ENCODE peak calls at places on chromosomes 7 and 10, in five cellular contexts. F, G, T, K and S are unnamed samples.

GRCh38 chr7:133452611-133453010 is 199.7 kb downstream of the EXOC4 start:
- DNase-seq in F (no peak), T (no peak), G (no peak), K (peak; percentile 11), S (no peak)

GRCh38 chr7:128362670-128363069 is 1.2 kb upstream of the PRRT4 start:
- DNase-seq in T (no peak), F (no peak), K (peak; percentile 66), G (no peak), S (no peak)

GRCh38 chr7:130734525-130735272 is 692 bp upstream of the KLF14 start:
- DNase-seq in F (no peak), T (no peak), G (no peak), K (peak; percentile 13), S (no peak)

GRCh38 chr10:122636953-122637352 is 62.7 kb downstream of the C10orf120 start:
- DNase-seq in K (no peak), T (no peak), G (no peak), F (no peak), S (no peak)

GRCh38 chr10:121526040-121526790 is 72.0 kb downstream of the FGFR2 start:
- DNase-seq in T (no peak), K (no peak), F (no peak), G (no peak), S (no peak)

GRCh38 chr7:47370461-47371042 is 211.4 kb downstream of the TNS3 start:
- DNase-seq in G (no peak), K (no peak), T (no peak), F (no peak), S (no peak)

GRCh38 chr10:76432274-76433012 is 1001.0 kb downstream of the LRMDA start:
- DNase-seq in G (no peak), T (no peak), K (peak; percentile 89), F (no peak), S (no peak)

GRCh38 chr7:88500146-88500545 is 193.5 kb upstream of the STEAP4 start:
- DNase-seq in K (peak; percentile 32), G (no peak), F (no peak), T (no peak), S (no peak)

GRCh38 chr7:22671177-22671879 is 55.7 kb upstream of the IL6 start:
- DNase-seq in G (no peak), F (no peak), K (peak; percentile 51), T (no peak), S (no peak)

GRCh38 chr10:299512-299911 is 164.3 kb downstream of the ZMYND11 start:
- DNase-seq in G (no peak), K (no peak), T (no peak), F (no peak), S (no peak)

GRCh38 chr7:42099837-42100508 is 137.0 kb downstream of the GLI3 start:
- DNase-seq in T (no peak), F (no peak), K (peak; percentile 61), G (no peak), S (no peak)

GRCh38 chr10:72062341-72062740 is 26.0 kb downstream of the SPOCK2 start:
- DNase-seq in K (no peak), F (no peak), G (no peak), T (no peak), S (no peak)

GRCh38 chr7:12607134-12607533 is 36.6 kb downstream of the SCIN start:
- DNase-seq in F (no peak), G (no peak), K (no peak), T (no peak), S (no peak)

GRCh38 chr7:65978891-65979582 is 3.0 kb downstream of the GUSB start:
- DNase-seq in F (no peak), K (no peak), G (no peak), T (no peak), S (no peak)

GRCh38 chr7:79806161-79806734 is 328.4 kb upstream of the GNAI1 start:
- DNase-seq in T (no peak), F (no peak), G (no peak), K (peak; percentile 46), S (no peak)

GRCh38 chr10:116289652-116290051 is 16.6 kb upstream of the GFRA1 start:
- DNase-seq in K (no peak), T (no peak), F (no peak), G (no peak), S (no peak)

GRCh38 chr10:110610308-110610774 is 33.8 kb upstream of the RBM20 start:
- DNase-seq in G (peak; percentile 49), F (peak; percentile 58), T (peak; percentile 38), K (peak; percentile 49), S (no peak)

GRCh38 chr10:7333995-7334964 is 76.6 kb downstream of the SFMBT2 start:
- DNase-seq in G (no peak), K (peak; percentile 32), F (no peak), T (no peak), S (no peak)

GRCh38 chr10:79454259-79454658 is 8.8 kb upstream of the ZCCHC24 start:
- DNase-seq in T (no peak), G (no peak), F (no peak), K (peak; percentile 93), S (no peak)

GRCh38 chr10:125084191-125085186 is 75.9 kb downstream of the CTBP2 start:
- DNase-seq in T (no peak), K (peak; percentile 91), G (no peak), F (no peak), S (no peak)

GRCh38 chr7:98867271-98867701 is 2.5 kb downstream of the TMEM130 start:
- DNase-seq in G (no peak), T (no peak), K (no peak), F (no peak), S (no peak)

GRCh38 chr7:140719711-140720110 is 23.2 kb downstream of the NDUFB2 start:
- DNase-seq in F (no peak), G (no peak), T (no peak), K (peak; percentile 32), S (no peak)

GRCh38 chr10:98956576-98957260 is 278.9 kb downstream of the HPSE2 start:
- DNase-seq in G (no peak), K (peak; percentile 66), T (no peak), F (no peak), S (no peak)

GRCh38 chr7:114922151-114922651 is 307 bp downstream of the MDFIC start:
- DNase-seq in K (peak; percentile 61), G (peak; percentile 54), F (peak; percentile 65), T (peak; percentile 47), S (no peak)

GRCh38 chr10:72756674-72757385 is 64.9 kb downstream of the MCU start:
- DNase-seq in T (no peak), G (no peak), K (no peak), F (no peak), S (no peak)

GRCh38 chr7:76202666-76203030 is 952 bp downstream of the SRRM3 start:
- DNase-seq in G (no peak), F (no peak), T (no peak), K (no peak), S (no peak)

GRCh38 chr7:131556055-131556911 is at the start of gene PODXL:
- DNase-seq in T (peak; percentile 41), F (peak; percentile 85), K (no peak), G (peak; percentile 56), S (no peak)

GRCh38 chr7:122887198-122887597 is 938 bp upstream of the CADPS2 start:
- DNase-seq in K (peak; percentile 72), T (no peak), F (no peak), G (no peak), S (peak; percentile 66)

GRCh38 chr7:47548546-47548945 is 33.4 kb downstream of the TNS3 start:
- DNase-seq in F (no peak), G (no peak), K (no peak), T (no peak), S (no peak)

GRCh38 chr10:1657500-1657899 is 79.8 kb downstream of the ADARB2 start:
- DNase-seq in F (no peak), G (no peak), T (no peak), K (no peak), S (no peak)

GRCh38 chr7:108463613-108464012 is 7.4 kb upstream of the NRCAM start:
- DNase-seq in K (no peak), F (no peak), G (no peak), T (no peak), S (no peak)

GRCh38 chr7:22576941-22577927 is 77.2 kb upstream of the STEAP1B start:
- DNase-seq in T (no peak), K (peak; percentile 96), G (no peak), F (no peak), S (no peak)

GRCh38 chr10:45379303-45379726 is 5.3 kb downstream of the ALOX5 start:
- DNase-seq in T (no peak), K (no peak), F (no peak), G (no peak), S (no peak)

GRCh38 chr7:30646154-30646553 is 36.1 kb downstream of the CRHR2 start:
- DNase-seq in G (no peak), F (no peak), T (no peak), K (no peak), S (no peak)

GRCh38 chr7:33300742-33301141 is 171.4 kb downstream of the BBS9 start:
- DNase-seq in G (no peak), K (no peak), T (no peak), F (no peak), S (no peak)

GRCh38 chr7:69395072-69395714 is 203.1 kb upstream of the AUTS2 start:
- DNase-seq in K (peak; percentile 95), F (no peak), T (no peak), G (no peak), S (no peak)

GRCh38 chr7:54796150-54796549 is 37.1 kb upstream of the SEC61G start:
- DNase-seq in T (no peak), K (peak; percentile 82), G (no peak), F (no peak), S (no peak)

GRCh38 chr7:111235709-111236108 is 144.8 kb downstream of the LRRN3 start:
- DNase-seq in T (no peak), K (no peak), F (no peak), G (no peak), S (no peak)

GRCh38 chr7:1675673-1676549 is 5.8 kb downstream of the ELFN1 start:
- DNase-seq in T (no peak), G (no peak), K (no peak), F (no peak), S (no peak)

GRCh38 chr7:155344270-155344617 is 46.6 kb downstream of the INSIG1 start:
- DNase-seq in K (no peak), T (no peak), F (peak; percentile 32), G (no peak), S (no peak)